ENCODE peak calls at places on chromosome 21, in eight cellular contexts. One of them, this sample, is unnamed. For H3K4me1, the result is how much of the 10 kb centered on the place peaks cover.

GRCh38 chr21:18384771-18385170 is 18.8 kb downstream of the TMPRSS15 start:
- DNase-seq in HepG2: no peak
- DNase-seq in endodermal cell: no peak
- DNase-seq in mammary epithelial cell: peak
- DNase-seq in IMR-90: no peak
- DNase-seq in A549: no peak
- DNase-seq in adrenal gland: no peak
- DNase-seq in transverse colon: no peak
- DNase-seq in this sample: no peak

GRCh38 chr21:26788783-26789182 is 56.4 kb downstream of the ADAMTS1 start:
- DNase-seq in adrenal gland: peak
- DNase-seq in mammary epithelial cell: no peak
- DNase-seq in transverse colon: peak
- DNase-seq in HepG2: no peak
- DNase-seq in IMR-90: peak
- DNase-seq in A549: no peak
- DNase-seq in endodermal cell: no peak
- DNase-seq in this sample: no peak

GRCh38 chr21:44949161-44950015 is 9.6 kb downstream of the SLX9 start:
- DNase-seq in endodermal cell: peak
- DNase-seq in mammary epithelial cell: peak
- DNase-seq in IMR-90: peak
- DNase-seq in A549: peak
- DNase-seq in adrenal gland: peak
- DNase-seq in transverse colon: peak
- DNase-seq in HepG2: peak
- DNase-seq in this sample: peak

GRCh38 chr21:34639882-34640788 is 25.2 kb upstream of the RCAN1 start:
- DNase-seq in mammary epithelial cell: no peak
- DNase-seq in adrenal gland: no peak
- DNase-seq in endodermal cell: no peak
- DNase-seq in transverse colon: no peak
- DNase-seq in A549: no peak
- DNase-seq in IMR-90: peak
- DNase-seq in HepG2: no peak
- DNase-seq in this sample: no peak

GRCh38 chr21:28754127-28754611 is 238.5 kb downstream of the LTN1 start:
- DNase-seq in transverse colon: peak
- DNase-seq in adrenal gland: peak
- DNase-seq in A549: no peak
- DNase-seq in HepG2: no peak
- DNase-seq in endodermal cell: no peak
- DNase-seq in IMR-90: peak
- DNase-seq in mammary epithelial cell: no peak
- DNase-seq in this sample: no peak

GRCh38 chr21:26124421-26124833 is 46.1 kb downstream of the APP start:
- DNase-seq in HepG2: no peak
- DNase-seq in A549: no peak
- DNase-seq in mammary epithelial cell: peak
- DNase-seq in transverse colon: no peak
- DNase-seq in adrenal gland: no peak
- DNase-seq in IMR-90: peak
- DNase-seq in endodermal cell: no peak
- DNase-seq in this sample: no peak

GRCh38 chr21:23541571-23541970 is 2065.7 kb downstream of the MRPL39 start:
- DNase-seq in IMR-90: no peak
- DNase-seq in HepG2: no peak
- DNase-seq in A549: no peak
- DNase-seq in adrenal gland: no peak
- DNase-seq in endodermal cell: no peak
- DNase-seq in transverse colon: no peak
- DNase-seq in mammary epithelial cell: no peak
- DNase-seq in this sample: no peak

GRCh38 chr21:28256420-28256831 is 736.3 kb downstream of the LTN1 start:
- DNase-seq in A549: no peak
- DNase-seq in mammary epithelial cell: no peak
- DNase-seq in transverse colon: no peak
- DNase-seq in endodermal cell: no peak
- DNase-seq in IMR-90: peak
- DNase-seq in adrenal gland: no peak
- DNase-seq in HepG2: peak
- DNase-seq in this sample: peak

GRCh38 chr21:26171310-26172100 is 935 bp upstream of the APP start:
- DNase-seq in A549: no peak
- DNase-seq in transverse colon: no peak
- DNase-seq in mammary epithelial cell: no peak
- DNase-seq in adrenal gland: peak
- DNase-seq in endodermal cell: no peak
- DNase-seq in IMR-90: no peak
- DNase-seq in HepG2: no peak
- DNase-seq in this sample: no peak

GRCh38 chr21:35783686-35784085 is 276.6 kb downstream of the SETD4 start:
- DNase-seq in transverse colon: no peak
- DNase-seq in adrenal gland: no peak
- DNase-seq in IMR-90: no peak
- DNase-seq in mammary epithelial cell: peak
- DNase-seq in HepG2: no peak
- DNase-seq in A549: no peak
- DNase-seq in endodermal cell: no peak
- DNase-seq in this sample: no peak

GRCh38 chr21:34073749-34074282 is 438 bp downstream of the MRPS6 start:
- DNase-seq in IMR-90: no peak
- DNase-seq in HepG2: no peak
- DNase-seq in endodermal cell: peak
- DNase-seq in adrenal gland: peak
- DNase-seq in transverse colon: peak
- DNase-seq in mammary epithelial cell: no peak
- DNase-seq in A549: no peak
- DNase-seq in this sample: no peak

GRCh38 chr21:44199448-44199847 is 41.3 kb downstream of the ICOSLG start:
- DNase-seq in A549: no peak
- DNase-seq in endodermal cell: peak
- DNase-seq in transverse colon: peak
- DNase-seq in adrenal gland: no peak
- DNase-seq in HepG2: no peak
- DNase-seq in IMR-90: no peak
- DNase-seq in mammary epithelial cell: no peak
- DNase-seq in this sample: no peak

GRCh38 chr21:19286901-19287300 is 883.3 kb upstream of the TMPRSS15 start:
- DNase-seq in mammary epithelial cell: no peak
- DNase-seq in IMR-90: no peak
- DNase-seq in adrenal gland: no peak
- DNase-seq in A549: no peak
- DNase-seq in transverse colon: no peak
- DNase-seq in HepG2: no peak
- DNase-seq in endodermal cell: no peak
- DNase-seq in this sample: no peak

GRCh38 chr21:33801424-33802405 is 113.9 kb downstream of the ATP5PO start:
- DNase-seq in A549: peak
- DNase-seq in endodermal cell: peak
- DNase-seq in IMR-90: peak
- DNase-seq in HepG2: peak
- DNase-seq in mammary epithelial cell: peak
- DNase-seq in transverse colon: no peak
- DNase-seq in adrenal gland: no peak
- DNase-seq in this sample: no peak

GRCh38 chr21:17536381-17536780 is 23.5 kb downstream of the CXADR start:
- DNase-seq in mammary epithelial cell: no peak
- DNase-seq in HepG2: no peak
- DNase-seq in endodermal cell: no peak
- DNase-seq in IMR-90: no peak
- DNase-seq in transverse colon: no peak
- DNase-seq in adrenal gland: no peak
- DNase-seq in A549: no peak
- DNase-seq in this sample: no peak

GRCh38 chr21:43712268-43712942 is 6.5 kb upstream of the PDXK start:
- DNase-seq in transverse colon: peak
- DNase-seq in IMR-90: peak
- DNase-seq in adrenal gland: peak
- DNase-seq in HepG2: no peak
- DNase-seq in mammary epithelial cell: peak
- DNase-seq in A549: peak
- DNase-seq in endodermal cell: peak
- DNase-seq in this sample: peak

GRCh38 chr21:16912075-16912474 is 600.8 kb upstream of the CXADR start:
- DNase-seq in HepG2: no peak
- DNase-seq in endodermal cell: no peak
- DNase-seq in IMR-90: peak
- DNase-seq in mammary epithelial cell: no peak
- DNase-seq in transverse colon: no peak
- DNase-seq in adrenal gland: no peak
- DNase-seq in A549: no peak
- DNase-seq in this sample: no peak

GRCh38 chr21:15439726-15440125 is 290.1 kb upstream of the USP25 start:
- DNase-seq in mammary epithelial cell: no peak
- DNase-seq in HepG2: no peak
- DNase-seq in IMR-90: no peak
- DNase-seq in adrenal gland: no peak
- DNase-seq in transverse colon: no peak
- DNase-seq in A549: no peak
- DNase-seq in endodermal cell: no peak
- DNase-seq in this sample: no peak
- H3K4me1 ChIP-seq in mammary epithelial cell: under half
- H3K4me1 ChIP-seq in HepG2: half or more
- H3K4me1 ChIP-seq in IMR-90: under half
- H3K4me1 ChIP-seq in adrenal gland: under half
- H3K4me1 ChIP-seq in transverse colon: under half
- H3K4me1 ChIP-seq in A549: under half
- H3K4me1 ChIP-seq in endodermal cell: under half
- H3K4me1 ChIP-seq in this sample: under half

DNA sequence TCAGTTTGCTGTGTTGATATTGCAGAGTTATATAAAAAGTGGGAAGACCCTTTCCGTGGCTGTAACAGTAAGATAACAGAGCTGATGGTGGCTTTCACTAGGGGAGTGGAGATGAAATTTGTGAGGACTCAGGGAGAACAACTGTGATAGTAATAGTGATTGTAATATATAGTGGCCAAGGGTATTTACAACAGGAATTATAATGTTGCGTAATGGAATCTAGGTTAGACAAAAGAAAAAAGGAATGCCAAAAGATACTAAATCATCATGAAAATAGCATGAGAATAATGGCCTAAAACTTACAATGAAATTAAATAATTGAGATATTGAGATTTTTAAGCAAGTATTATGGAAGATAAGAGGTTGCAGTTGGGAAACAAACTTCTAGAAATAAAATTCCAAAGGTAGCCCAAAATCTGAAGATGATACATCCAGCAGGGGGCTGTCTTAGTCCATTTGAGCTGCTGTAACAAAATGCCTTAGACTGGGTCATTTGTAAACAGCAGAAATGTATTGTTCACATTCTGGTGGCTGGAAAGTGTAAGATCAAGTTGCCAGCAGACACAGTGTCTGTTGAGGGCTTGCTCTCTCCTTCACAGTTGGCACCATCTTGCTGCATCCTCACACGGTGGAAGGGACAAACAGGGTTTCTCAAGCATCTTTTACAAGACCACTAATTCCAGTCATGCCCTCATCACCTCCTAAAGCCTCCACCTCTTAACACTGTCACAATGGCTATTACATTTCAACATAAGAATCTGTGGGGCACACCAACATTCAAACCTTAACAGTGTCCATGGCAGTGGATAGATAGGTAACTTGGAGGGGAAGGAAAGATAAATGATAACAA is 711.2 kb downstream of the MRPL39 start:
- DNase-seq in HepG2: no peak
- DNase-seq in adrenal gland: peak
- DNase-seq in A549: no peak
- DNase-seq in mammary epithelial cell: no peak
- DNase-seq in IMR-90: peak
- DNase-seq in transverse colon: peak
- DNase-seq in endodermal cell: peak
- DNase-seq in this sample: no peak
- TF ChIP-seq CTCF in HepG2: no peak
- TF ChIP-seq CTCF in adrenal gland: peak
- TF ChIP-seq CTCF in A549: no peak
- TF ChIP-seq CTCF in mammary epithelial cell: no peak
- TF ChIP-seq CTCF in IMR-90: peak
- TF ChIP-seq CTCF in transverse colon: peak
- TF ChIP-seq CTCF in endodermal cell: peak
- TF ChIP-seq CTCF in this sample: no peak

GRCh38 chr21:46054031-46054430 is 43.9 kb upstream of the COL6A2 start:
- DNase-seq in HepG2: no peak
- DNase-seq in endodermal cell: no peak
- DNase-seq in mammary epithelial cell: no peak
- DNase-seq in adrenal gland: no peak
- DNase-seq in IMR-90: no peak
- DNase-seq in transverse colon: no peak
- DNase-seq in A549: no peak
- DNase-seq in this sample: no peak
- H3K4me1 ChIP-seq in HepG2: under half
- H3K4me1 ChIP-seq in endodermal cell: under half
- H3K4me1 ChIP-seq in mammary epithelial cell: under half
- H3K4me1 ChIP-seq in adrenal gland: under half
- H3K4me1 ChIP-seq in IMR-90: under half
- H3K4me1 ChIP-seq in transverse colon: under half
- H3K4me1 ChIP-seq in A549: under half
- H3K4me1 ChIP-seq in this sample: under half

GRCh38 chr21:37061926-37062591 is 10.8 kb downstream of the PIGP start:
- DNase-seq in endodermal cell: no peak
- DNase-seq in adrenal gland: no peak
- DNase-seq in mammary epithelial cell: no peak
- DNase-seq in A549: no peak
- DNase-seq in transverse colon: no peak
- DNase-seq in IMR-90: no peak
- DNase-seq in HepG2: peak
- DNase-seq in this sample: no peak

GRCh38 chr21:37062592-37062933 is 10.3 kb downstream of the PIGP start:
- DNase-seq in mammary epithelial cell: no peak
- DNase-seq in adrenal gland: no peak
- DNase-seq in endodermal cell: no peak
- DNase-seq in transverse colon: no peak
- DNase-seq in IMR-90: no peak
- DNase-seq in A549: no peak
- DNase-seq in HepG2: no peak
- DNase-seq in this sample: no peak

GRCh38 chr21:37059181-37059580 is 13.7 kb downstream of the PIGP start:
- DNase-seq in endodermal cell: no peak
- DNase-seq in adrenal gland: no peak
- DNase-seq in mammary epithelial cell: no peak
- DNase-seq in HepG2: no peak
- DNase-seq in transverse colon: no peak
- DNase-seq in IMR-90: no peak
- DNase-seq in A549: no peak
- DNase-seq in this sample: no peak

GRCh38 chr21:37057614-37058013 is 15.3 kb downstream of the PIGP start:
- DNase-seq in endodermal cell: no peak
- DNase-seq in A549: no peak
- DNase-seq in transverse colon: no peak
- DNase-seq in mammary epithelial cell: no peak
- DNase-seq in adrenal gland: no peak
- DNase-seq in IMR-90: no peak
- DNase-seq in HepG2: no peak
- DNase-seq in this sample: no peak

DNA sequence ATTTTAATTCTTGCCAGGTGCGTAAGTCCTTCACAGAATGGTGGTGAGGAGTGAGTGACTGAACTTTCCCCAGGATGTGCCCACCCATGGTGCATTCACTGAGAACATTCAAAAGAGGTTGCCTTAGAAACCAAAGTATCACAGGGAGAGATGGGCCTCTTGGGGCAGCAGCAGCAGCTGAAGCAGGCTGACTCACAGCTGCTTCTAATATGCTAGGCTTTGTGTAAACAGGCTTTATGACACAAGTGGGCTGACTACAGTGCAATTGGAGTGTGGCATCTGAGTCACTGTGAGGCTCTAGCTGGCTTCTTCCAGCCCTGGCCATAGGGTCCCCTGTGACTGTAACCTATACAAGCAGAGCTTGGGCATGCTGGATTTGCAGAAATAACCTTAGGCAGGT is 12.6 kb downstream of the PIGP start:
- DNase-seq in A549: peak
- DNase-seq in adrenal gland: peak
- DNase-seq in transverse colon: peak
- DNase-seq in IMR-90: peak
- DNase-seq in HepG2: peak
- DNase-seq in endodermal cell: peak
- DNase-seq in mammary epithelial cell: peak
- DNase-seq in this sample: peak
- TF ChIP-seq CTCF in A549: no peak
- TF ChIP-seq CTCF in adrenal gland: no peak
- TF ChIP-seq CTCF in transverse colon: no peak
- TF ChIP-seq CTCF in IMR-90: peak
- TF ChIP-seq CTCF in HepG2: peak
- TF ChIP-seq CTCF in endodermal cell: no peak
- TF ChIP-seq CTCF in mammary epithelial cell: peak
- TF ChIP-seq CTCF in this sample: no peak

This sample was measured in Caco-2.